ENCODE peak calls at places on chromosomes 1 and 21, in five cellular contexts. One of them, this sample, is unnamed.

GRCh38 chr21:17463441-17463840 is 49.4 kb upstream of the CXADR start:
- DNase-seq in fibroblast of the aortic adventitia: peak; percentile 94
- DNase-seq in stimulated activated CD4-positive, alpha-beta T cell treated with anti-CD3 and anti-CD28 coated beads, Interleukin-1b, Interleukin-23, amount 100 ng/mL, for 4 hours: no peak
- DNase-seq in Peyer's patch: no peak
- DNase-seq in PC-3: no peak
- DNase-seq in this sample: no peak

GRCh38 chr1:61182049-61182448 is 99.7 kb downstream of the NFIA start:
- DNase-seq in fibroblast of the aortic adventitia: peak; percentile 60
- DNase-seq in Peyer's patch: no peak
- DNase-seq in PC-3: no peak
- DNase-seq in stimulated activated CD4-positive, alpha-beta T cell treated with anti-CD3 and anti-CD28 coated beads, Interleukin-1b, Interleukin-23, amount 100 ng/mL, for 4 hours: no peak
- DNase-seq in this sample: no peak

GRCh38 chr1:165862448-165862847 is 35.0 kb downstream of the UCK2 start:
- DNase-seq in fibroblast of the aortic adventitia: no peak
- DNase-seq in stimulated activated CD4-positive, alpha-beta T cell treated with anti-CD3 and anti-CD28 coated beads, Interleukin-1b, Interleukin-23, amount 100 ng/mL, for 4 hours: no peak
- DNase-seq in Peyer's patch: no peak
- DNase-seq in PC-3: no peak
- DNase-seq in this sample: no peak

GRCh38 chr21:29133241-29133640 is 2.8 kb downstream of the MAP3K7CL start:
- DNase-seq in stimulated activated CD4-positive, alpha-beta T cell treated with anti-CD3 and anti-CD28 coated beads, Interleukin-1b, Interleukin-23, amount 100 ng/mL, for 4 hours: no peak
- DNase-seq in Peyer's patch: no peak
- DNase-seq in fibroblast of the aortic adventitia: no peak
- DNase-seq in PC-3: no peak
- DNase-seq in this sample: no peak

GRCh38 chr1:245915406-245915805 is 591.7 kb downstream of the SMYD3 start:
- DNase-seq in PC-3: no peak
- DNase-seq in fibroblast of the aortic adventitia: no peak
- DNase-seq in Peyer's patch: no peak
- DNase-seq in stimulated activated CD4-positive, alpha-beta T cell treated with anti-CD3 and anti-CD28 coated beads, Interleukin-1b, Interleukin-23, amount 100 ng/mL, for 4 hours: no peak
- DNase-seq in this sample: no peak

GRCh38 chr1:7405844-7406500 is 365.1 kb upstream of the VAMP3 start:
- DNase-seq in Peyer's patch: peak; percentile 23
- DNase-seq in PC-3: no peak
- DNase-seq in stimulated activated CD4-positive, alpha-beta T cell treated with anti-CD3 and anti-CD28 coated beads, Interleukin-1b, Interleukin-23, amount 100 ng/mL, for 4 hours: no peak
- DNase-seq in fibroblast of the aortic adventitia: no peak
- DNase-seq in this sample: no peak

GRCh38 chr1:68120136-68120791 is 69.8 kb upstream of the DIRAS3 start:
- DNase-seq in fibroblast of the aortic adventitia: peak; percentile 90
- DNase-seq in Peyer's patch: peak; percentile 56
- DNase-seq in stimulated activated CD4-positive, alpha-beta T cell treated with anti-CD3 and anti-CD28 coated beads, Interleukin-1b, Interleukin-23, amount 100 ng/mL, for 4 hours: no peak
- DNase-seq in PC-3: peak; percentile 89
- DNase-seq in this sample: peak; percentile 55

GRCh38 chr1:15870421-15870820 is 22.9 kb downstream of the SPEN start:
- DNase-seq in Peyer's patch: no peak
- DNase-seq in stimulated activated CD4-positive, alpha-beta T cell treated with anti-CD3 and anti-CD28 coated beads, Interleukin-1b, Interleukin-23, amount 100 ng/mL, for 4 hours: no peak
- DNase-seq in PC-3: no peak
- DNase-seq in fibroblast of the aortic adventitia: peak; percentile 36
- DNase-seq in this sample: no peak

GRCh38 chr1:43270421-43271095 is 775 bp downstream of the TMEM125 start:
- DNase-seq in Peyer's patch: peak; percentile 91
- DNase-seq in fibroblast of the aortic adventitia: no peak
- DNase-seq in stimulated activated CD4-positive, alpha-beta T cell treated with anti-CD3 and anti-CD28 coated beads, Interleukin-1b, Interleukin-23, amount 100 ng/mL, for 4 hours: peak; percentile 6
- DNase-seq in PC-3: peak; percentile 88
- DNase-seq in this sample: peak; percentile 47

GRCh38 chr21:28971171-28971570 is 21.5 kb downstream of the LTN1 start:
- DNase-seq in PC-3: no peak
- DNase-seq in stimulated activated CD4-positive, alpha-beta T cell treated with anti-CD3 and anti-CD28 coated beads, Interleukin-1b, Interleukin-23, amount 100 ng/mL, for 4 hours: no peak
- DNase-seq in Peyer's patch: no peak
- DNase-seq in fibroblast of the aortic adventitia: peak; percentile 10
- DNase-seq in this sample: no peak

GRCh38 chr1:40951943-40952743 is 27.4 kb upstream of the CTPS1 start:
- DNase-seq in stimulated activated CD4-positive, alpha-beta T cell treated with anti-CD3 and anti-CD28 coated beads, Interleukin-1b, Interleukin-23, amount 100 ng/mL, for 4 hours: peak; percentile 52
- DNase-seq in PC-3: peak; percentile 87
- DNase-seq in Peyer's patch: peak; percentile 87
- DNase-seq in fibroblast of the aortic adventitia: peak; percentile 52
- DNase-seq in this sample: peak; percentile 81

GRCh38 chr1:36776256-36776655 is 258.1 kb downstream of the GRIK3 start:
- DNase-seq in PC-3: no peak
- DNase-seq in stimulated activated CD4-positive, alpha-beta T cell treated with anti-CD3 and anti-CD28 coated beads, Interleukin-1b, Interleukin-23, amount 100 ng/mL, for 4 hours: no peak
- DNase-seq in fibroblast of the aortic adventitia: no peak
- DNase-seq in Peyer's patch: no peak
- DNase-seq in this sample: no peak

GRCh38 chr1:167453156-167453555 is 65.2 kb downstream of the CD247 start:
- DNase-seq in stimulated activated CD4-positive, alpha-beta T cell treated with anti-CD3 and anti-CD28 coated beads, Interleukin-1b, Interleukin-23, amount 100 ng/mL, for 4 hours: no peak
- DNase-seq in PC-3: no peak
- DNase-seq in fibroblast of the aortic adventitia: peak; percentile 10
- DNase-seq in Peyer's patch: peak; percentile 43
- DNase-seq in this sample: no peak

GRCh38 chr1:35592991-35593769 is 20.1 kb downstream of the TFAP2E start:
- DNase-seq in stimulated activated CD4-positive, alpha-beta T cell treated with anti-CD3 and anti-CD28 coated beads, Interleukin-1b, Interleukin-23, amount 100 ng/mL, for 4 hours: no peak
- DNase-seq in PC-3: no peak
- DNase-seq in fibroblast of the aortic adventitia: no peak
- DNase-seq in Peyer's patch: no peak
- DNase-seq in this sample: no peak

GRCh38 chr1:89989791-89990190 is 5.1 kb upstream of the ZNF326 start:
- DNase-seq in stimulated activated CD4-positive, alpha-beta T cell treated with anti-CD3 and anti-CD28 coated beads, Interleukin-1b, Interleukin-23, amount 100 ng/mL, for 4 hours: no peak
- DNase-seq in Peyer's patch: peak; percentile 82
- DNase-seq in fibroblast of the aortic adventitia: no peak
- DNase-seq in PC-3: peak; percentile 33
- DNase-seq in this sample: no peak

GRCh38 chr1:206725053-206725963 is 40.6 kb downstream of the MAPKAPK2 start:
- DNase-seq in fibroblast of the aortic adventitia: peak; percentile 54
- DNase-seq in Peyer's patch: peak; percentile 80
- DNase-seq in stimulated activated CD4-positive, alpha-beta T cell treated with anti-CD3 and anti-CD28 coated beads, Interleukin-1b, Interleukin-23, amount 100 ng/mL, for 4 hours: peak; percentile 45
- DNase-seq in PC-3: peak; percentile 69
- DNase-seq in this sample: peak; percentile 65

GRCh38 chr1:26280333-26281042 is 602 bp downstream of the SH3BGRL3 start:
- DNase-seq in fibroblast of the aortic adventitia: no peak
- DNase-seq in Peyer's patch: peak; percentile 63
- DNase-seq in PC-3: peak; percentile 50
- DNase-seq in stimulated activated CD4-positive, alpha-beta T cell treated with anti-CD3 and anti-CD28 coated beads, Interleukin-1b, Interleukin-23, amount 100 ng/mL, for 4 hours: no peak
- DNase-seq in this sample: no peak

GRCh38 chr1:9038338-9038650 is 12.1 kb upstream of the SLC2A7 start:
- DNase-seq in fibroblast of the aortic adventitia: no peak
- DNase-seq in stimulated activated CD4-positive, alpha-beta T cell treated with anti-CD3 and anti-CD28 coated beads, Interleukin-1b, Interleukin-23, amount 100 ng/mL, for 4 hours: no peak
- DNase-seq in PC-3: no peak
- DNase-seq in Peyer's patch: no peak
- DNase-seq in this sample: no peak

GRCh38 chr1:27009601-27010197 is 3.0 kb downstream of the TENT5B start:
- DNase-seq in fibroblast of the aortic adventitia: no peak
- DNase-seq in Peyer's patch: no peak
- DNase-seq in PC-3: peak; percentile 95
- DNase-seq in stimulated activated CD4-positive, alpha-beta T cell treated with anti-CD3 and anti-CD28 coated beads, Interleukin-1b, Interleukin-23, amount 100 ng/mL, for 4 hours: no peak
- DNase-seq in this sample: no peak

GRCh38 chr1:32748926-32749325 is 46.4 kb upstream of the SYNC start:
- DNase-seq in PC-3: no peak
- DNase-seq in Peyer's patch: no peak
- DNase-seq in stimulated activated CD4-positive, alpha-beta T cell treated with anti-CD3 and anti-CD28 coated beads, Interleukin-1b, Interleukin-23, amount 100 ng/mL, for 4 hours: no peak
- DNase-seq in fibroblast of the aortic adventitia: no peak
- DNase-seq in this sample: no peak

GRCh38 chr1:209421186-209421585 is 162.3 kb upstream of the CAMK1G start:
- DNase-seq in Peyer's patch: no peak
- DNase-seq in stimulated activated CD4-positive, alpha-beta T cell treated with anti-CD3 and anti-CD28 coated beads, Interleukin-1b, Interleukin-23, amount 100 ng/mL, for 4 hours: no peak
- DNase-seq in PC-3: no peak
- DNase-seq in fibroblast of the aortic adventitia: no peak
- DNase-seq in this sample: no peak

GRCh38 chr1:28518745-28519341 is 13.0 kb downstream of the RCC1 start:
- DNase-seq in fibroblast of the aortic adventitia: peak; percentile 4
- DNase-seq in Peyer's patch: no peak
- DNase-seq in stimulated activated CD4-positive, alpha-beta T cell treated with anti-CD3 and anti-CD28 coated beads, Interleukin-1b, Interleukin-23, amount 100 ng/mL, for 4 hours: no peak
- DNase-seq in PC-3: peak; percentile 48
- DNase-seq in this sample: no peak

GRCh38 chr1:222543817-222544216 is 4.1 kb downstream of the HHIPL2 start:
- DNase-seq in PC-3: no peak
- DNase-seq in fibroblast of the aortic adventitia: no peak
- DNase-seq in stimulated activated CD4-positive, alpha-beta T cell treated with anti-CD3 and anti-CD28 coated beads, Interleukin-1b, Interleukin-23, amount 100 ng/mL, for 4 hours: no peak
- DNase-seq in Peyer's patch: no peak
- DNase-seq in this sample: no peak

GRCh38 chr1:185315364-185316108 is 1.5 kb downstream of the IVNS1ABP start:
- DNase-seq in fibroblast of the aortic adventitia: peak; percentile 12
- DNase-seq in PC-3: no peak
- DNase-seq in Peyer's patch: peak; percentile 56
- DNase-seq in stimulated activated CD4-positive, alpha-beta T cell treated with anti-CD3 and anti-CD28 coated beads, Interleukin-1b, Interleukin-23, amount 100 ng/mL, for 4 hours: no peak
- DNase-seq in this sample: no peak

GRCh38 chr1:61157420-61157987 is 75.1 kb downstream of the NFIA start:
- DNase-seq in Peyer's patch: no peak
- DNase-seq in stimulated activated CD4-positive, alpha-beta T cell treated with anti-CD3 and anti-CD28 coated beads, Interleukin-1b, Interleukin-23, amount 100 ng/mL, for 4 hours: no peak
- DNase-seq in fibroblast of the aortic adventitia: peak; percentile 94
- DNase-seq in PC-3: no peak
- DNase-seq in this sample: no peak

GRCh38 chr21:45538381-45539045 is 3.7 kb downstream of the SLC19A1 start:
- DNase-seq in stimulated activated CD4-positive, alpha-beta T cell treated with anti-CD3 and anti-CD28 coated beads, Interleukin-1b, Interleukin-23, amount 100 ng/mL, for 4 hours: no peak
- DNase-seq in PC-3: no peak
- DNase-seq in Peyer's patch: no peak
- DNase-seq in fibroblast of the aortic adventitia: no peak
- DNase-seq in this sample: no peak

GRCh38 chr1:87330201-87330953 is 1.7 kb downstream of the LMO4 start:
- DNase-seq in stimulated activated CD4-positive, alpha-beta T cell treated with anti-CD3 and anti-CD28 coated beads, Interleukin-1b, Interleukin-23, amount 100 ng/mL, for 4 hours: no peak
- DNase-seq in Peyer's patch: peak; percentile 68
- DNase-seq in fibroblast of the aortic adventitia: peak; percentile 46
- DNase-seq in PC-3: peak; percentile 33
- DNase-seq in this sample: peak; percentile 27

GRCh38 chr21:45927032-45927431 is 54.5 kb upstream of the COL6A1 start:
- DNase-seq in Peyer's patch: no peak
- DNase-seq in fibroblast of the aortic adventitia: no peak
- DNase-seq in stimulated activated CD4-positive, alpha-beta T cell treated with anti-CD3 and anti-CD28 coated beads, Interleukin-1b, Interleukin-23, amount 100 ng/mL, for 4 hours: no peak
- DNase-seq in PC-3: no peak
- DNase-seq in this sample: no peak

GRCh38 chr21:17114019-17114418 is 398.8 kb upstream of the CXADR start:
- DNase-seq in stimulated activated CD4-positive, alpha-beta T cell treated with anti-CD3 and anti-CD28 coated beads, Interleukin-1b, Interleukin-23, amount 100 ng/mL, for 4 hours: no peak
- DNase-seq in fibroblast of the aortic adventitia: no peak
- DNase-seq in Peyer's patch: no peak
- DNase-seq in PC-3: no peak
- DNase-seq in this sample: no peak

GRCh38 chr1:53115403-53116306 is 26.8 kb downstream of the SLC1A7 start:
- DNase-seq in Peyer's patch: no peak
- DNase-seq in fibroblast of the aortic adventitia: peak; percentile 72
- DNase-seq in PC-3: no peak
- DNase-seq in stimulated activated CD4-positive, alpha-beta T cell treated with anti-CD3 and anti-CD28 coated beads, Interleukin-1b, Interleukin-23, amount 100 ng/mL, for 4 hours: no peak
- DNase-seq in this sample: peak; percentile 33

GRCh38 chr21:42830456-42831455 is 48.6 kb downstream of the WDR4 start:
- DNase-seq in PC-3: peak; percentile 19
- DNase-seq in stimulated activated CD4-positive, alpha-beta T cell treated with anti-CD3 and anti-CD28 coated beads, Interleukin-1b, Interleukin-23, amount 100 ng/mL, for 4 hours: no peak
- DNase-seq in fibroblast of the aortic adventitia: no peak
- DNase-seq in Peyer's patch: peak; percentile 46
- DNase-seq in this sample: no peak

GRCh38 chr1:36925251-36925650 is 109.1 kb downstream of the GRIK3 start:
- DNase-seq in fibroblast of the aortic adventitia: no peak
- DNase-seq in stimulated activated CD4-positive, alpha-beta T cell treated with anti-CD3 and anti-CD28 coated beads, Interleukin-1b, Interleukin-23, amount 100 ng/mL, for 4 hours: no peak
- DNase-seq in PC-3: no peak
- DNase-seq in Peyer's patch: no peak
- DNase-seq in this sample: no peak

GRCh38 chr1:84570436-84571149 is 3.6 kb downstream of the CTBS start:
- DNase-seq in stimulated activated CD4-positive, alpha-beta T cell treated with anti-CD3 and anti-CD28 coated beads, Interleukin-1b, Interleukin-23, amount 100 ng/mL, for 4 hours: no peak
- DNase-seq in Peyer's patch: no peak
- DNase-seq in fibroblast of the aortic adventitia: peak; percentile 75
- DNase-seq in PC-3: peak; percentile 23
- DNase-seq in this sample: no peak

GRCh38 chr1:160078392-160079195 is 2.7 kb upstream of the KCNJ9 start:
- DNase-seq in Peyer's patch: peak; percentile 71
- DNase-seq in fibroblast of the aortic adventitia: peak; percentile 15
- DNase-seq in stimulated activated CD4-positive, alpha-beta T cell treated with anti-CD3 and anti-CD28 coated beads, Interleukin-1b, Interleukin-23, amount 100 ng/mL, for 4 hours: peak; percentile 47
- DNase-seq in PC-3: peak; percentile 59
- DNase-seq in this sample: peak; percentile 63

GRCh38 chr1:155379180-155379876 is 58.6 kb downstream of the RUSC1 start:
- DNase-seq in fibroblast of the aortic adventitia: peak; percentile 97
- DNase-seq in Peyer's patch: no peak
- DNase-seq in PC-3: peak; percentile 10
- DNase-seq in stimulated activated CD4-positive, alpha-beta T cell treated with anti-CD3 and anti-CD28 coated beads, Interleukin-1b, Interleukin-23, amount 100 ng/mL, for 4 hours: no peak
- DNase-seq in this sample: no peak

GRCh38 chr1:1430114-1430982 is 5.1 kb upstream of the VWA1 start:
- DNase-seq in PC-3: no peak
- DNase-seq in Peyer's patch: peak; percentile 61
- DNase-seq in fibroblast of the aortic adventitia: peak; percentile 76
- DNase-seq in stimulated activated CD4-positive, alpha-beta T cell treated with anti-CD3 and anti-CD28 coated beads, Interleukin-1b, Interleukin-23, amount 100 ng/mL, for 4 hours: no peak
- DNase-seq in this sample: peak; percentile 62

GRCh38 chr21:37074195-37074510 is 1.1 kb downstream of the TTC3 start:
- DNase-seq in stimulated activated CD4-positive, alpha-beta T cell treated with anti-CD3 and anti-CD28 coated beads, Interleukin-1b, Interleukin-23, amount 100 ng/mL, for 4 hours: no peak
- DNase-seq in Peyer's patch: no peak
- DNase-seq in PC-3: peak; percentile 40
- DNase-seq in fibroblast of the aortic adventitia: no peak
- DNase-seq in this sample: peak; percentile 35